ENCODE peak calls at places on chromosome 12, in eight cellular contexts. One of them, this sample, is unnamed.

GRCh38 chr12:102756564-102756963 is 160.5 kb downstream of the PAH start:
- DNase-seq in posterior cingulate gyrus: no peak
- DNase-seq in stimulated activated CD8-positive, alpha-beta memory T cell treated with anti-CD3 and anti-CD28 coated beads, Interleukin-7, amount 100 ng/mL, for 24 hours: no peak
- DNase-seq in GDM1: no peak
- DNase-seq in G401: no peak
- DNase-seq in ovary: peak
- DNase-seq in neural crest cell: no peak
- DNase-seq in HCT116: no peak
- DNase-seq in this sample: no peak

GRCh38 chr12:2341871-2342270 is 289.1 kb downstream of the CACNA1C start:
- DNase-seq in posterior cingulate gyrus: no peak
- DNase-seq in stimulated activated CD8-positive, alpha-beta memory T cell treated with anti-CD3 and anti-CD28 coated beads, Interleukin-7, amount 100 ng/mL, for 24 hours: no peak
- DNase-seq in GDM1: no peak
- DNase-seq in G401: no peak
- DNase-seq in ovary: no peak
- DNase-seq in neural crest cell: no peak
- DNase-seq in HCT116: no peak
- DNase-seq in this sample: no peak

GRCh38 chr12:24709201-24709600 is 239.7 kb downstream of the BCAT1 start:
- DNase-seq in posterior cingulate gyrus: no peak
- DNase-seq in stimulated activated CD8-positive, alpha-beta memory T cell treated with anti-CD3 and anti-CD28 coated beads, Interleukin-7, amount 100 ng/mL, for 24 hours: no peak
- DNase-seq in GDM1: no peak
- DNase-seq in G401: no peak
- DNase-seq in ovary: no peak
- DNase-seq in neural crest cell: no peak
- DNase-seq in HCT116: no peak
- DNase-seq in this sample: no peak

GRCh38 chr12:6928703-6929407 is 1.1 kb downstream of the ATN1 start:
- DNase-seq in posterior cingulate gyrus: peak
- DNase-seq in stimulated activated CD8-positive, alpha-beta memory T cell treated with anti-CD3 and anti-CD28 coated beads, Interleukin-7, amount 100 ng/mL, for 24 hours: no peak
- DNase-seq in GDM1: no peak
- DNase-seq in G401: no peak
- DNase-seq in ovary: no peak
- DNase-seq in neural crest cell: no peak
- DNase-seq in HCT116: no peak
- DNase-seq in this sample: no peak

GRCh38 chr12:3200032-3200617 is 122.9 kb downstream of the TSPAN9 start:
- DNase-seq in posterior cingulate gyrus: peak
- DNase-seq in stimulated activated CD8-positive, alpha-beta memory T cell treated with anti-CD3 and anti-CD28 coated beads, Interleukin-7, amount 100 ng/mL, for 24 hours: no peak
- DNase-seq in GDM1: no peak
- DNase-seq in G401: peak
- DNase-seq in ovary: peak
- DNase-seq in neural crest cell: peak
- DNase-seq in HCT116: no peak
- DNase-seq in this sample: no peak

GRCh38 chr12:54428050-54429013 is 9.3 kb upstream of the ITGA5 start:
- DNase-seq in posterior cingulate gyrus: no peak
- DNase-seq in stimulated activated CD8-positive, alpha-beta memory T cell treated with anti-CD3 and anti-CD28 coated beads, Interleukin-7, amount 100 ng/mL, for 24 hours: no peak
- DNase-seq in GDM1: peak
- DNase-seq in G401: peak
- DNase-seq in ovary: no peak
- DNase-seq in neural crest cell: no peak
- DNase-seq in HCT116: no peak
- DNase-seq in this sample: no peak

GRCh38 chr12:81300454-81300853 is 222.6 kb downstream of the ACSS3 start:
- DNase-seq in posterior cingulate gyrus: no peak
- DNase-seq in stimulated activated CD8-positive, alpha-beta memory T cell treated with anti-CD3 and anti-CD28 coated beads, Interleukin-7, amount 100 ng/mL, for 24 hours: no peak
- DNase-seq in GDM1: no peak
- DNase-seq in G401: no peak
- DNase-seq in ovary: no peak
- DNase-seq in neural crest cell: no peak
- DNase-seq in HCT116: no peak
- DNase-seq in this sample: no peak

GRCh38 chr12:48489012-48489411 is 6.7 kb downstream of the C12orf54 start:
- DNase-seq in posterior cingulate gyrus: no peak
- DNase-seq in stimulated activated CD8-positive, alpha-beta memory T cell treated with anti-CD3 and anti-CD28 coated beads, Interleukin-7, amount 100 ng/mL, for 24 hours: no peak
- DNase-seq in GDM1: no peak
- DNase-seq in G401: no peak
- DNase-seq in ovary: no peak
- DNase-seq in neural crest cell: no peak
- DNase-seq in HCT116: no peak
- DNase-seq in this sample: no peak

GRCh38 chr12:74899031-74899829 is 310.4 kb downstream of the KCNC2 start:
- DNase-seq in posterior cingulate gyrus: no peak
- DNase-seq in stimulated activated CD8-positive, alpha-beta memory T cell treated with anti-CD3 and anti-CD28 coated beads, Interleukin-7, amount 100 ng/mL, for 24 hours: no peak
- DNase-seq in GDM1: no peak
- DNase-seq in G401: no peak
- DNase-seq in ovary: no peak
- DNase-seq in neural crest cell: no peak
- DNase-seq in HCT116: no peak
- DNase-seq in this sample: no peak

GRCh38 chr12:65891987-65892481 is 67.8 kb downstream of the HMGA2 start:
- DNase-seq in posterior cingulate gyrus: peak
- DNase-seq in stimulated activated CD8-positive, alpha-beta memory T cell treated with anti-CD3 and anti-CD28 coated beads, Interleukin-7, amount 100 ng/mL, for 24 hours: no peak
- DNase-seq in GDM1: no peak
- DNase-seq in G401: peak
- DNase-seq in ovary: peak
- DNase-seq in neural crest cell: no peak
- DNase-seq in HCT116: peak
- DNase-seq in this sample: peak

GRCh38 chr12:120373683-120374082 is 4.7 kb upstream of the MSI1 start:
- DNase-seq in posterior cingulate gyrus: peak
- DNase-seq in stimulated activated CD8-positive, alpha-beta memory T cell treated with anti-CD3 and anti-CD28 coated beads, Interleukin-7, amount 100 ng/mL, for 24 hours: no peak
- DNase-seq in GDM1: no peak
- DNase-seq in G401: no peak
- DNase-seq in ovary: no peak
- DNase-seq in neural crest cell: no peak
- DNase-seq in HCT116: no peak
- DNase-seq in this sample: no peak

GRCh38 chr12:28569698-28570411 is 379.6 kb downstream of the CCDC91 start:
- DNase-seq in posterior cingulate gyrus: no peak
- DNase-seq in stimulated activated CD8-positive, alpha-beta memory T cell treated with anti-CD3 and anti-CD28 coated beads, Interleukin-7, amount 100 ng/mL, for 24 hours: no peak
- DNase-seq in GDM1: no peak
- DNase-seq in G401: no peak
- DNase-seq in ovary: no peak
- DNase-seq in neural crest cell: no peak
- DNase-seq in HCT116: no peak
- DNase-seq in this sample: no peak

GRCh38 chr12:33770652-33771051 is 251.6 kb upstream of the ALG10 start:
- DNase-seq in posterior cingulate gyrus: no peak
- DNase-seq in stimulated activated CD8-positive, alpha-beta memory T cell treated with anti-CD3 and anti-CD28 coated beads, Interleukin-7, amount 100 ng/mL, for 24 hours: no peak
- DNase-seq in GDM1: no peak
- DNase-seq in G401: no peak
- DNase-seq in ovary: no peak
- DNase-seq in neural crest cell: no peak
- DNase-seq in HCT116: no peak
- DNase-seq in this sample: no peak

GRCh38 chr12:50477241-50477832 is 27.4 kb upstream of the DIP2B start:
- DNase-seq in posterior cingulate gyrus: no peak
- DNase-seq in stimulated activated CD8-positive, alpha-beta memory T cell treated with anti-CD3 and anti-CD28 coated beads, Interleukin-7, amount 100 ng/mL, for 24 hours: no peak
- DNase-seq in GDM1: no peak
- DNase-seq in G401: no peak
- DNase-seq in ovary: no peak
- DNase-seq in neural crest cell: no peak
- DNase-seq in HCT116: no peak
- DNase-seq in this sample: no peak

GRCh38 chr12:66636771-66637170 is 42.1 kb downstream of the GRIP1 start:
- DNase-seq in posterior cingulate gyrus: peak
- DNase-seq in stimulated activated CD8-positive, alpha-beta memory T cell treated with anti-CD3 and anti-CD28 coated beads, Interleukin-7, amount 100 ng/mL, for 24 hours: no peak
- DNase-seq in GDM1: no peak
- DNase-seq in G401: no peak
- DNase-seq in ovary: no peak
- DNase-seq in neural crest cell: no peak
- DNase-seq in HCT116: no peak
- DNase-seq in this sample: no peak

GRCh38 chr12:30191701-30192455 is 408.1 kb upstream of the TMTC1 start:
- DNase-seq in posterior cingulate gyrus: no peak
- DNase-seq in stimulated activated CD8-positive, alpha-beta memory T cell treated with anti-CD3 and anti-CD28 coated beads, Interleukin-7, amount 100 ng/mL, for 24 hours: no peak
- DNase-seq in GDM1: no peak
- DNase-seq in G401: no peak
- DNase-seq in ovary: no peak
- DNase-seq in neural crest cell: no peak
- DNase-seq in HCT116: no peak
- DNase-seq in this sample: no peak

GRCh38 chr12:52327086-52327829 is 6.1 kb upstream of the KRT83 start:
- DNase-seq in posterior cingulate gyrus: peak
- DNase-seq in stimulated activated CD8-positive, alpha-beta memory T cell treated with anti-CD3 and anti-CD28 coated beads, Interleukin-7, amount 100 ng/mL, for 24 hours: peak
- DNase-seq in GDM1: peak
- DNase-seq in G401: peak
- DNase-seq in ovary: peak
- DNase-seq in neural crest cell: peak
- DNase-seq in HCT116: peak
- DNase-seq in this sample: peak

GRCh38 chr12:107557589-107558100 is 128.0 kb upstream of the PWP1 start:
- DNase-seq in posterior cingulate gyrus: no peak
- DNase-seq in stimulated activated CD8-positive, alpha-beta memory T cell treated with anti-CD3 and anti-CD28 coated beads, Interleukin-7, amount 100 ng/mL, for 24 hours: no peak
- DNase-seq in GDM1: no peak
- DNase-seq in G401: no peak
- DNase-seq in ovary: no peak
- DNase-seq in neural crest cell: no peak
- DNase-seq in HCT116: no peak
- DNase-seq in this sample: no peak

GRCh38 chr12:90183201-90183600 is 474.6 kb upstream of the ATP2B1 start:
- DNase-seq in posterior cingulate gyrus: no peak
- DNase-seq in stimulated activated CD8-positive, alpha-beta memory T cell treated with anti-CD3 and anti-CD28 coated beads, Interleukin-7, amount 100 ng/mL, for 24 hours: no peak
- DNase-seq in GDM1: no peak
- DNase-seq in G401: no peak
- DNase-seq in ovary: no peak
- DNase-seq in neural crest cell: no peak
- DNase-seq in HCT116: no peak
- DNase-seq in this sample: no peak

GRCh38 chr12:26271024-26271423 is 75.7 kb downstream of the SSPN start:
- DNase-seq in posterior cingulate gyrus: no peak
- DNase-seq in stimulated activated CD8-positive, alpha-beta memory T cell treated with anti-CD3 and anti-CD28 coated beads, Interleukin-7, amount 100 ng/mL, for 24 hours: no peak
- DNase-seq in GDM1: no peak
- DNase-seq in G401: no peak
- DNase-seq in ovary: no peak
- DNase-seq in neural crest cell: no peak
- DNase-seq in HCT116: no peak
- DNase-seq in this sample: no peak

GRCh38 chr12:110565919-110566871 is 16.9 kb downstream of the PPTC7 start:
- DNase-seq in posterior cingulate gyrus: no peak
- DNase-seq in stimulated activated CD8-positive, alpha-beta memory T cell treated with anti-CD3 and anti-CD28 coated beads, Interleukin-7, amount 100 ng/mL, for 24 hours: no peak
- DNase-seq in GDM1: no peak
- DNase-seq in G401: no peak
- DNase-seq in ovary: no peak
- DNase-seq in neural crest cell: no peak
- DNase-seq in HCT116: no peak
- DNase-seq in this sample: peak

GRCh38 chr12:49624919-49625577 is 1.7 kb downstream of the PRPF40B start:
- DNase-seq in posterior cingulate gyrus: no peak
- DNase-seq in stimulated activated CD8-positive, alpha-beta memory T cell treated with anti-CD3 and anti-CD28 coated beads, Interleukin-7, amount 100 ng/mL, for 24 hours: no peak
- DNase-seq in GDM1: no peak
- DNase-seq in G401: peak
- DNase-seq in ovary: peak
- DNase-seq in neural crest cell: no peak
- DNase-seq in HCT116: peak
- DNase-seq in this sample: no peak

GRCh38 chr12:32595251-32595650 is 83.8 kb upstream of the DNM1L start:
- DNase-seq in posterior cingulate gyrus: no peak
- DNase-seq in stimulated activated CD8-positive, alpha-beta memory T cell treated with anti-CD3 and anti-CD28 coated beads, Interleukin-7, amount 100 ng/mL, for 24 hours: no peak
- DNase-seq in GDM1: no peak
- DNase-seq in G401: no peak
- DNase-seq in ovary: no peak
- DNase-seq in neural crest cell: no peak
- DNase-seq in HCT116: no peak
- DNase-seq in this sample: no peak